ENCODE peak calls at places on chromosomes 1 and 21, in four cellular contexts. H, O, F and Z are unnamed samples.

GRCh38 chr1:25619101-25619890 is 2.7 kb downstream of the MAN1C1 start:
- DNase-seq in O (peak; percentile 84), F (peak; percentile 87), H (peak; percentile 75), Z (no peak)

GRCh38 chr21:46190491-46191131 is 6.4 kb upstream of the SPATC1L start:
- DNase-seq in O (peak; percentile 24), H (no peak), F (no peak), Z (no peak)

GRCh38 chr1:177631770-177632169 is 338.1 kb downstream of the SEC16B start:
- DNase-seq in F (no peak), H (no peak), O (no peak), Z (no peak)

GRCh38 chr1:220817907-220818306 is 31.2 kb downstream of the MTARC1 start:
- DNase-seq in F (no peak), O (no peak), H (no peak), Z (no peak)

GRCh38 chr1:174785506-174785905 is 214.2 kb upstream of the CACYBP start:
- DNase-seq in O (no peak), H (no peak), F (no peak), Z (no peak)

GRCh38 chr1:108597041-108597440 is 37.1 kb downstream of the EEIG2 start:
- DNase-seq in O (no peak), F (no peak), H (no peak), Z (no peak)

GRCh38 chr1:41615316-41615715 is 130.8 kb upstream of the EDN2 start:
- DNase-seq in H (no peak), F (peak; percentile 24), O (no peak), Z (no peak)

GRCh38 chr1:152626688-152627087 is 3.8 kb upstream of the LCE3A start:
- DNase-seq in F (no peak), O (no peak), H (no peak), Z (peak; percentile 0)

GRCh38 chr1:61914823-61915482 is 172.7 kb downstream of the PATJ start:
- DNase-seq in F (no peak), O (no peak), H (peak; percentile 11), Z (peak; percentile 3)

GRCh38 chr21:45836694-45837670 is 144.6 kb upstream of the COL6A1 start:
- DNase-seq in O (peak; percentile 26), H (no peak), F (no peak), Z (no peak)

GRCh38 chr1:11898086-11898785 is 28.0 kb downstream of the KIAA2013 start:
- DNase-seq in O (no peak), F (no peak), H (no peak), Z (no peak)

GRCh38 chr1:226133504-226134123 is 52.9 kb downstream of the ACBD3 start:
- DNase-seq in H (no peak), O (no peak), F (peak; percentile 40), Z (no peak)

GRCh38 chr1:203667616-203668015 is 41.0 kb downstream of the ATP2B4 start:
- DNase-seq in O (no peak), F (no peak), H (no peak), Z (no peak)

GRCh38 chr1:246775531-246776385 is 51.5 kb downstream of the SCCPDH start:
- DNase-seq in F (no peak), H (no peak), O (no peak), Z (no peak)

GRCh38 chr1:2273401-2274090 is 45.4 kb downstream of the SKI start:
- DNase-seq in O (no peak), H (no peak), F (no peak), Z (no peak)

GRCh38 chr1:28171246-28171645 is 5.2 kb downstream of the PTAFR start:
- DNase-seq in O (no peak), F (no peak), H (no peak), Z (no peak)

GRCh38 chr1:102595106-102595505 is 513.2 kb downstream of the COL11A1 start:
- DNase-seq in H (no peak), O (no peak), F (no peak), Z (peak; percentile 6)

GRCh38 chr1:43858324-43858723 is 75.3 kb upstream of the ARTN start:
- DNase-seq in H (peak; percentile 17), F (peak; percentile 57), O (peak; percentile 70), Z (peak; percentile 61)

GRCh38 chr1:22586356-22587130 is 23.3 kb downstream of the EPHA8 start:
- DNase-seq in O (no peak), F (no peak), H (no peak), Z (no peak)

GRCh38 chr1:176857632-176858031 is 306.9 kb downstream of the ASTN1 start:
- DNase-seq in O (no peak), F (no peak), H (no peak), Z (peak; percentile 52)

GRCh38 chr1:72282271-72282656 is at the start of gene NEGR1:
- DNase-seq in F (peak; percentile 61), H (peak; percentile 55), O (peak; percentile 60), Z (no peak)
- H3K18ac ChIP-seq in F (peak within 1 kb of the TSS; percentile 85), H (peak within 1 kb of the TSS; percentile 98), O (peak within 1 kb of the TSS; percentile 64), Z (no peak within 1 kb of the TSS)

GRCh38 chr1:81179239-81179638 is 621.5 kb upstream of the ADGRL2 start:
- DNase-seq in F (no peak), O (no peak), H (no peak), Z (peak; percentile 81)
- H2BK5ac ChIP-seq in F (no peak overlapping the region), O (no peak overlapping the region), H (no peak overlapping the region), Z (no peak overlapping the region)

GRCh38 chr1:186189156-186189555 is 185.9 kb downstream of the TPR start:
- DNase-seq in O (no peak), H (no peak), F (no peak), Z (no peak)
- H3K18ac ChIP-seq in O (no peak overlapping the region), H (no peak overlapping the region), F (no peak overlapping the region), Z (no peak overlapping the region)

GRCh38 chr1:198627436-198628063 is 11.3 kb upstream of the PTPRC start:
- DNase-seq in H (no peak), F (no peak), O (no peak), Z (no peak)

GRCh38 chr1:198629610-198630009 is 9.2 kb upstream of the PTPRC start:
- DNase-seq in H (no peak), F (no peak), O (no peak), Z (no peak)

GRCh38 chr1:198631292-198631691 is 7.5 kb upstream of the PTPRC start:
- DNase-seq in O (no peak), F (no peak), H (no peak), Z (no peak)

GRCh38 chr1:198630863-198631262 is 8.0 kb upstream of the PTPRC start:
- DNase-seq in H (no peak), O (no peak), F (no peak), Z (no peak)

GRCh38 chr1:198628064-198628455 is 10.8 kb upstream of the PTPRC start:
- DNase-seq in F (no peak), H (no peak), O (no peak), Z (no peak)
- H2BK5ac ChIP-seq in F (no peak overlapping the region), H (no peak overlapping the region), O (no peak overlapping the region), Z (no peak overlapping the region)